ENCODE peak calls at places on chromosomes 4 and X, in seven cellular contexts. T is HFFc6; I is AG08396; R is DMS153; A is adipocyte; L is stimulated activated naive CD8-positive, alpha-beta T cell treated with anti-CD3 and anti-CD28 coated beads, Interleukin-15, amount 100 ng/mL, for 72 hours; M is CD4-positive, alpha-beta T cell. J is an unnamed sample.

GRCh38 chr4:135277980-135278315 is 1076.4 kb upstream of the PABPC4L start:
- DNase-seq in T (no peak), I (no peak), R (no peak), A (no peak), L (no peak), M (no peak), J (no peak)

GRCh38 chr4:145481164-145481941 is at the start of gene SMAD1:
- DNase-seq in T (peak), I (peak), R (peak), A (peak), L (peak), M (peak), J (peak)

GRCh38 chr4:152534541-152535231 is 1.2 kb downstream of the FBXW7 start:
- DNase-seq in T (no peak), I (peak), R (no peak), A (peak), L (peak), M (peak), J (peak)

GRCh38 chr4:36227913-36228312 is 16.4 kb downstream of the ARAP2 start:
- DNase-seq in T (no peak), I (no peak), R (no peak), A (no peak), L (no peak), M (no peak), J (no peak)

GRCh38 chr4:132333723-132334045 is 815.4 kb upstream of the PCDH10 start:
- DNase-seq in T (peak), I (no peak), R (no peak), A (peak), L (no peak), M (no peak), J (no peak)

GRCh38 chrX:19889582-19890342 is 2.4 kb upstream of the SH3KBP1 start:
- DNase-seq in T (peak), I (peak), R (no peak), A (peak), L (peak), M (peak), J (no peak)

GRCh38 chr4:173399016-173399415 is at the start of gene SCRG1:
- DNase-seq in T (no peak), I (no peak), R (no peak), A (no peak), L (no peak), M (no peak), J (no peak)

GRCh38 chr4:186823989-186824388 is 100.3 kb upstream of the FAT1 start:
- DNase-seq in T (no peak), I (no peak), R (no peak), A (peak), L (no peak), M (no peak), J (no peak)

GRCh38 chr4:140756292-140757219 is at the start of gene TBC1D9:
- DNase-seq in T (peak), I (peak), R (peak), A (peak), L (peak), M (no peak), J (peak)

GRCh38 chrX:80335062-80335830 is 85.0 kb upstream of the TENT5D start:
- DNase-seq in T (no peak), I (no peak), R (no peak), A (no peak), L (no peak), M (peak), J (peak)

GRCh38 chr4:165384608-165385007 is 5.8 kb downstream of the CPE start:
- DNase-seq in T (no peak), I (no peak), R (peak), A (peak), L (no peak), M (no peak), J (no peak)

GRCh38 chrX:97039363-97040029 is 155.8 kb downstream of the RPA4 start:
- DNase-seq in T (no peak), I (no peak), R (no peak), A (no peak), L (no peak), M (no peak), J (peak)

GRCh38 chr4:118816538-118817177 is 19.3 kb downstream of the SEC24D start:
- DNase-seq in T (peak), I (no peak), R (no peak), A (peak), L (no peak), M (no peak), J (no peak)

GRCh38 chrX:19787305-19787704 is 100.1 kb downstream of the SH3KBP1 start:
- DNase-seq in T (no peak), I (no peak), R (no peak), A (no peak), L (no peak), M (no peak), J (no peak)

GRCh38 chr4:36337665-36338064 is 56.2 kb downstream of the DTHD1 start:
- DNase-seq in T (no peak), I (no peak), R (no peak), A (no peak), L (no peak), M (no peak), J (no peak)

GRCh38 chrX:9370888-9371287 is 94.0 kb upstream of the TBL1X start:
- DNase-seq in T (no peak), I (no peak), R (no peak), A (no peak), L (no peak), M (no peak), J (no peak)

GRCh38 chrX:30283456-30284200 is 25.6 kb downstream of the NR0B1 start:
- DNase-seq in T (peak), I (peak), R (peak), A (peak), L (no peak), M (no peak), J (no peak)

GRCh38 chr4:1087371-1087770 is 26.0 kb downstream of the RNF212 start:
- DNase-seq in T (no peak), I (no peak), R (no peak), A (no peak), L (no peak), M (no peak), J (no peak)

GRCh38 chrX:74419861-74420193 is 1.5 kb upstream of the SLC16A2 start:
- DNase-seq in T (no peak), I (peak), R (no peak), A (no peak), L (peak), M (no peak), J (peak)

GRCh38 chr4:2424581-2424980 is 5.8 kb downstream of the CFAP99 start:
- DNase-seq in T (no peak), I (no peak), R (no peak), A (no peak), L (no peak), M (no peak), J (no peak)

GRCh38 chr4:4443821-4444220 is 56.9 kb downstream of the NSG1 start:
- DNase-seq in T (peak), I (peak), R (no peak), A (peak), L (no peak), M (no peak), J (no peak)

GRCh38 chr4:153074501-153075255 is 129.6 kb upstream of the TRIM2 start:
- DNase-seq in T (no peak), I (no peak), R (no peak), A (peak), L (no peak), M (no peak), J (no peak)

GRCh38 chrX:23451266-23451665 is 116.6 kb downstream of the PTCHD1 start:
- DNase-seq in T (no peak), I (no peak), R (no peak), A (no peak), L (no peak), M (no peak), J (no peak)

GRCh38 chrX:103585421-103586313 is at the start of gene TCEAL4:
- DNase-seq in T (no peak), I (peak), R (no peak), A (peak), L (peak), M (peak), J (peak)

GRCh38 chrX:16002185-16002584 is 121.2 kb upstream of the GRPR start:
- DNase-seq in T (no peak), I (no peak), R (no peak), A (no peak), L (no peak), M (no peak), J (no peak)

GRCh38 chr4:98446499-98447375 is 185.6 kb downstream of the RAP1GDS1 start:
- DNase-seq in T (no peak), I (no peak), R (no peak), A (peak), L (peak), M (peak), J (no peak)

GRCh38 chr4:150960818-150961217 is 54.3 kb downstream of the LRBA start:
- DNase-seq in T (peak), I (peak), R (no peak), A (peak), L (peak), M (no peak), J (no peak)

GRCh38 chr4:127698789-127699200 is 31.4 kb upstream of the SLC25A31 start:
- DNase-seq in T (peak), I (peak), R (no peak), A (peak), L (no peak), M (no peak), J (no peak)

GRCh38 chr4:147829401-147830101 is 97.7 kb downstream of the ARHGAP10 start:
- DNase-seq in T (no peak), I (no peak), R (no peak), A (peak), L (no peak), M (no peak), J (no peak)

GRCh38 chr4:103193457-103193856 is 4.7 kb downstream of the CENPE start:
- DNase-seq in T (no peak), I (no peak), R (no peak), A (no peak), L (no peak), M (no peak), J (no peak)

GRCh38 chr4:81469774-81470455 is 1.8 kb downstream of the RASGEF1B start:
- DNase-seq in T (no peak), I (no peak), R (no peak), A (no peak), L (no peak), M (no peak), J (no peak)

GRCh38 chrX:23811135-23811781 is 28.3 kb downstream of the SAT1 start:
- DNase-seq in T (no peak), I (no peak), R (no peak), A (no peak), L (no peak), M (no peak), J (no peak)

GRCh38 chr4:6688879-6689505 is 4.7 kb upstream of the S100P start:
- DNase-seq in T (peak), I (peak), R (peak), A (peak), L (peak), M (peak), J (no peak)

GRCh38 chr4:8830611-8831200 is 40.9 kb downstream of the HMX1 start:
- DNase-seq in T (no peak), I (no peak), R (no peak), A (no peak), L (no peak), M (no peak), J (no peak)

GRCh38 chr4:156330436-156331031 is 376.9 kb upstream of the CTSO start:
- DNase-seq in T (no peak), I (no peak), R (no peak), A (no peak), L (no peak), M (no peak), J (no peak)

GRCh38 chrX:69116077-69116476 is 49.2 kb downstream of the PJA1 start:
- DNase-seq in T (no peak), I (no peak), R (no peak), A (no peak), L (no peak), M (no peak), J (peak)

GRCh38 chrX:79366888-79367749 is at the start of gene ITM2A:
- DNase-seq in T (no peak), I (no peak), R (no peak), A (no peak), L (peak), M (peak), J (peak)

J was measured in pancreas.